ENCODE peak calls at places on chromosomes 6 and 20, in eight cellular contexts. R is mammary epithelial cell, E is IMR-90, Z is trophoblast cell, H is neural progenitor cell, W is PC-9, O is GM23248, B is A549. I is an unnamed sample.

GRCh38 chr6:11702039-11702795 is 76.4 kb downstream of the ADTRP start:
- DNase-seq in H (no peak), Z (no peak), R (peak), B (peak), E (peak), O (peak), W (peak), I (peak)

GRCh38 chr20:41078329-41078728 is 49.7 kb downstream of the TOP1 start:
- DNase-seq in H (peak), E (peak), B (peak), W (peak), R (peak), O (peak), Z (peak), I (peak)

GRCh38 chr6:74749211-74750142 is 456.4 kb downstream of the COL12A1 start:
- DNase-seq in O (no peak), E (no peak), H (peak), Z (peak), W (peak), B (no peak), R (peak), I (peak)

GRCh38 chr20:21109144-21109543 is 3.0 kb upstream of the LINC00237 start:
- DNase-seq in E (peak), O (peak), W (no peak), Z (peak), H (no peak), B (no peak), R (no peak), I (no peak)

GRCh38 chr6:166253277-166254229 is 54.6 kb downstream of the PRR18 start:
- DNase-seq in E (no peak), R (no peak), O (peak), H (peak), Z (no peak), W (no peak), B (no peak), I (no peak)

GRCh38 chr6:90222724-90223198 is 73.9 kb downstream of the BACH2 start:
- DNase-seq in B (peak), H (no peak), W (peak), R (peak), Z (peak), O (peak), E (peak), I (peak)

GRCh38 chr6:110643175-110643574 is 166.8 kb upstream of the SLC22A16 start:
- DNase-seq in W (no peak), B (no peak), O (peak), H (no peak), R (peak), E (peak), Z (no peak), I (peak)

GRCh38 chr6:112502348-112503130 is 155.4 kb downstream of the RFPL4B start:
- DNase-seq in W (no peak), E (peak), H (peak), Z (no peak), O (peak), B (no peak), R (no peak), I (peak)

GRCh38 chr6:80457044-80457933 is 350.8 kb downstream of the BCKDHB start:
- DNase-seq in E (peak), R (peak), O (peak), Z (no peak), H (no peak), W (peak), B (peak), I (peak)

GRCh38 chr6:118894425-118895240 is 681 bp downstream of the ASF1A start:
- DNase-seq in O (peak), W (peak), Z (peak), R (peak), B (peak), E (peak), H (peak), I (peak)

GRCh38 chr6:3309391-3310050 is 50.8 kb downstream of the PSMG4 start:
- DNase-seq in W (no peak), E (no peak), H (no peak), Z (no peak), R (no peak), O (no peak), B (no peak), I (no peak)

GRCh38 chr6:79170915-79171314 is 63.6 kb downstream of the HMGN3 start:
- DNase-seq in O (no peak), B (no peak), Z (no peak), H (no peak), R (peak), E (peak), W (no peak), I (peak)

GRCh38 chr20:30985386-30985785 is 272.1 kb upstream of the DEFB115 start:
- DNase-seq in R (no peak), W (peak), H (no peak), E (no peak), Z (no peak), O (no peak), B (no peak), I (no peak)

GRCh38 chr6:25124216-25124615 is 155.0 kb upstream of the CARMIL1 start:
- DNase-seq in E (no peak), B (no peak), R (no peak), W (no peak), H (no peak), Z (no peak), O (no peak), I (no peak)

GRCh38 chr20:38612921-38613320 is 11.3 kb downstream of the ARHGAP40 start:
- DNase-seq in O (no peak), B (no peak), R (no peak), E (no peak), W (no peak), Z (no peak), H (no peak), I (no peak)

GRCh38 chr20:38608188-38608587 is 6.6 kb downstream of the ARHGAP40 start:
- DNase-seq in B (no peak), R (no peak), Z (no peak), E (no peak), W (no peak), O (no peak), H (no peak), I (no peak)

GRCh38 chr20:38607351-38607750 is 5.7 kb downstream of the ARHGAP40 start:
- DNase-seq in E (no peak), R (no peak), O (no peak), Z (no peak), B (no peak), H (no peak), W (no peak), I (no peak)

GRCh38 chr20:38609828-38610227 is 8.2 kb downstream of the ARHGAP40 start:
- DNase-seq in B (no peak), H (peak), R (no peak), E (no peak), W (no peak), Z (no peak), O (peak), I (no peak)

DNA sequence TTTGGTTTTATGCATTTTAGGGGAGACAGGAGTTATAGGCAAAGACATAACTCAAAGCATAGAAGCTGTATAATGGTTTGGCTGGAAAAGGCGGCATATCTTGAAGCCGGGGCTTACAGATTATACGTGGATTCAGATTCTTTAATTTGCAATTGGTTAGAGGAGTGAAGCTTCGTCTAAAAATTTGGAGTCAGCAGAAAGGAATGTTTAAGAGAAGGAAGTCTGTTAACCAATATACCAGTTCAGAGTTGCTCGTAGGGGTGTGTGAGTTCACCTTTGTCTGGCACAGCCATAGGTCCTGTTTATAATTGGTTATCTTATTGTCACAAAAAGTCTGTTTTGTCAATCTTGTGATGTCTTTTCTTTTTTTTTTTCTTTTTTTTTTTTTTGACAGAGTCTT is 8.9 kb downstream of the ARHGAP40 start:
- DNase-seq in O (peak), E (peak), R (peak), H (no peak), B (no peak), W (peak), Z (no peak), I (peak)
- H3K4me2 ChIP-seq in O (no peak), E (no peak), R (peak), H (no peak), B (peak), W (peak), Z (no peak), I (peak)

GRCh38 chr6:35879151-35879550 is 41.7 kb downstream of the SRPK1 start:
- DNase-seq in H (no peak), W (no peak), R (no peak), Z (no peak), O (no peak), B (no peak), E (no peak), I (no peak)

GRCh38 chr6:35876902-35877301 is 44.0 kb downstream of the SRPK1 start:
- DNase-seq in W (no peak), H (peak), Z (no peak), R (no peak), B (no peak), E (no peak), O (no peak), I (no peak)

GRCh38 chr6:35874721-35875120 is 46.2 kb downstream of the SRPK1 start:
- DNase-seq in W (no peak), Z (no peak), H (no peak), O (no peak), B (no peak), E (no peak), R (no peak), I (no peak)
- H3K4me2 ChIP-seq in W (no peak), Z (no peak), H (no peak), O (no peak), B (no peak), E (no peak), R (no peak), I (no peak)

GRCh38 chr6:108093781-108094180 is 19.2 kb upstream of the OSTM1 start:
- DNase-seq in Z (no peak), R (no peak), E (no peak), H (no peak), B (no peak), O (no peak), W (no peak), I (no peak)

GRCh38 chr6:108091288-108091687 is 16.7 kb upstream of the OSTM1 start:
- DNase-seq in H (no peak), Z (no peak), B (no peak), E (no peak), W (no peak), O (no peak), R (no peak), I (no peak)
- H3K4me2 ChIP-seq in H (no peak), Z (no peak), B (no peak), E (no peak), W (no peak), O (no peak), R (no peak), I (no peak)

DNA sequence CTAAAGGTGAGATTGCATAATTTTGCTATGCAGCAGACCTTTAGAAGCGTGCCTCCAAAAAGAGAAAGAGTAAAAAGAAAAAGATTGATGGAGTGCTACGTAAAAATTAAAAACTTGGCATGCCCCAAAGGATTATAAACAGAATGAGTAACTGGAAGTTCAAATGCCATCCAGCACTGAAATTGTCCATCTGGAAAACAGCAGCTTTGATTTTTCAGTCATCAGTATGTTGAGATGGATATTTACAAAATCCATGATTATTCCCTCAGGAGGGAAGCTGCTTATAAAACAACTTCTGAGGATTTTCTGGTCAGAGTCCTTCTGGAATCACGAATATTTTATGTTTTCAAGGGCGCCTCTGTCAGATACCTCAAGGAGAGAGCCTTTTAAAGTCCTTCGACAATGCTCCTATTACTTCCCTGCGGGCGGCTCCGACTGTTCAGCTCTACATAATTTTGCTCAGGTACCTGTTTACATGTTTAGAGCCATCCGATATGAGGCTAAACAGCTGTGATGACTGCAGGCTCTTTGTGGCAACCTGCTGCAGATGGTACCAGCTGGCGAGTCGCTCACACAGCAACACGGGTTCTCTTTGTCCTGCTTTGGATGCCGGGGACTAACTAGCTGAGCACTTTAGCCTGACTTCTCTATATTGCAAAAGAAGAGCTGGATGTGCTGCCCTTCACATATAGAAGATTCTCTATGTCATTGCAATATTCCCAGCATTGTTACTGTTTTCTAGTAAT is 83.3 kb downstream of the RCAN2 start:
- DNase-seq in B (no peak), Z (no peak), O (no peak), E (no peak), W (no peak), H (no peak), R (no peak), I (no peak)
- H3K4me2 ChIP-seq in B (no peak), Z (no peak), O (no peak), E (peak), W (no peak), H (no peak), R (no peak), I (no peak)

GRCh38 chr20:35560105-35560511 is 18.2 kb downstream of the ERGIC3 start:
- DNase-seq in R (no peak), W (peak), B (no peak), O (no peak), H (no peak), E (no peak), Z (peak), I (peak)
- H3K4me2 ChIP-seq in R (no peak), W (peak), B (no peak), O (no peak), H (no peak), E (no peak), Z (peak), I (peak)

DNA sequence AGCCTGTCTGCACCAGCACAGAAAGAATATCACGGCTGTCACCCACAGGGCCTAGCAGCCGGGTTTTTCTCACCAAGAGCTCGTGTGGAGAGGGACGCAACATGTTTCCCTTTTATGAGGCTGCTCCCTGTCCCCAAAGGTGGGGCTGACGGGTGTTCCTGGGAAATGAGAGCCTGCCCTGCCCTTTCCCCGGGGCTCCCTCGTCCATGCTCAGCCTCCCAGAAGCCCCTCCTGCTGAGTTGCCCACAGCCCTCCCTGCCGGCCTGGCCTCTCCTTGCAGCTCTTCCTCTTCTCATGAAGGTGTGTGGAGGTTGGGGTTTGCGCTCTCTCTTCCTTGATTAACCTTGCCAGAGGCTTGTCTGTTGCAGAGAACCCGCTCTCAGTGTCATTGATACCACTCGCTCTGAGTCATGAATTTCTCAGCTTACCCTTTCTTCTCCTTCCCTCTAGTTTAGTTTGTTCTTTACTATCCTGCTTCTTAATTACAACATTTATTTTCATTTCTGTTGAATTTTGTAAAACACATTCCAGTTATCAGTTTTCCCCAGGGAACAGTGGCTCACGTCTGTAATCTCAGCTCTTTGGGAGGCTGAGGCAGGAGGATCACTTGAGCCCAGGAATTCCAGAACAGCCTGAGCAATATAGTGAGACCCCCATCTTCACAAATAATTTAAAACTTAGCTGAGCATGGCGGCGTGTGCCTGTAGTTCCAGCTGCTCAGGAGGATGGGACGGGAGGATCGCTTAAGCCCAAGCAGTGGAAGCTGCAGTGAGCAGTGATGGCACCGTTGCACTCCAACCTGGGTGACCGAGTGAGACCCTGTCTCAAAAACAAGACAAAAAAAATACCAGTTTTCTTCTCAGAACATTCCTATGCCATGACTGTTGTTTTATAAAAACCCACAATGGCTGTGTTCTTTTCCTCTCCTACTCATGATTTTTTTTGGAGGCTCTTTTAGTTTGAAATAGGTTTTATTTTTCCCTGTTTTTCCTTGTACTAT is 103.8 kb downstream of the TMEM242 start:
- DNase-seq in Z (no peak), E (peak), B (no peak), H (no peak), O (peak), R (no peak), W (peak), I (peak)
- H3K4me2 ChIP-seq in Z (no peak), E (peak), B (no peak), H (no peak), O (no peak), R (no peak), W (peak), I (peak)